ENCODE peak calls at places on chromosomes 12 and 14, in seven cellular contexts. H is NCI-H1436; F is CD4-positive, alpha-beta T cell; G is NCI-H2081; Y is kidney epithelial cell; P is neural crest cell; N is body of pancreas. D is an unnamed sample.
A peak's percentile ranks its signal among the peaks of the same experiment; 100 is the strongest.

GRCh38 chr12:106801830-106802561 is 27.5 kb downstream of the RIC8B start:
- DNase-seq in H (no peak), F (no peak), G (no peak), Y (no peak), P (no peak), N (no peak), D (no peak)

GRCh38 chr14:88470542-88471440 is 84.0 kb downstream of the PTPN21 start:
- DNase-seq in H (no peak), F (no peak), G (no peak), Y (no peak), P (no peak), N (no peak), D (no peak)

GRCh38 chr14:104820669-104821228 is 19.8 kb downstream of the ZBTB42 start:
- DNase-seq in H (peak; percentile 26), F (no peak), G (no peak), Y (no peak), P (peak; percentile 57), N (peak; percentile 74), D (no peak)

GRCh38 chr14:22981090-22982012 is 1.0 kb downstream of the AJUBA start:
- DNase-seq in H (no peak), F (no peak), G (no peak), Y (no peak), P (peak; percentile 33), N (peak; percentile 27), D (peak; percentile 5)

GRCh38 chr14:50047274-50047676 is 69.1 kb downstream of the VCPKMT start:
- DNase-seq in H (no peak), F (no peak), G (no peak), Y (no peak), P (no peak), N (peak; percentile 15), D (no peak)

GRCh38 chr12:49777800-49778748 is 36.7 kb downstream of the TMBIM6 start:
- DNase-seq in H (peak; percentile 37), F (peak; percentile 72), G (peak; percentile 30), Y (no peak), P (peak; percentile 57), N (peak; percentile 71), D (peak; percentile 70)

GRCh38 chr14:57388072-57388471 is 2.3 kb upstream of the NAA30 start:
- DNase-seq in H (no peak), F (no peak), G (no peak), Y (no peak), P (no peak), N (no peak), D (no peak)

GRCh38 chr14:93683241-93683640 is 105.0 kb downstream of the PRIMA1 start:
- DNase-seq in H (peak; percentile 3), F (no peak), G (no peak), Y (no peak), P (peak; percentile 14), N (no peak), D (no peak)

GRCh38 chr14:89382487-89383170 is 34.4 kb downstream of the FOXN3 start:
- DNase-seq in H (no peak), F (no peak), G (no peak), Y (no peak), P (no peak), N (no peak), D (no peak)

D was measured in effector CD8-positive, alpha-beta T cell.